ENCODE peak calls at places on chromosomes 5 and 9, in eight cellular contexts. Y, D, U, K, C, J, E and O are unnamed samples.

GRCh38 chr5:125349432-125349831 is 603.0 kb upstream of the ZNF608 start:
- DNase-seq in J (peak), E (no peak), K (peak), C (no peak), U (no peak), D (no peak), Y (no peak), O (no peak)

GRCh38 chr9:35636135-35636876 is 14.4 kb downstream of the SIT1 start:
- DNase-seq in D (no peak), Y (no peak), U (no peak), J (no peak), K (no peak), C (peak), E (no peak), O (no peak)

GRCh38 chr9:30967484-30967883 is 1417.0 kb upstream of the ACO1 start:
- DNase-seq in J (no peak), Y (no peak), E (no peak), D (no peak), C (no peak), U (no peak), K (no peak), O (no peak)

GRCh38 chr5:148384389-148384756 is 615 bp downstream of the FBXO38 start:
- DNase-seq in U (peak), J (no peak), E (no peak), D (no peak), C (no peak), K (peak), Y (no peak), O (no peak)

GRCh38 chr5:55668356-55668755 is 43.8 kb downstream of the SLC38A9 start:
- DNase-seq in J (peak), D (no peak), U (peak), C (peak), K (peak), E (no peak), Y (no peak), O (peak)

GRCh38 chr9:99299214-99300102 is 77.4 kb downstream of the SEC61B start:
- DNase-seq in U (peak), D (peak), E (no peak), J (peak), C (peak), K (peak), Y (no peak), O (peak)

GRCh38 chr9:12604154-12604825 is 88.9 kb upstream of the TYRP1 start:
- DNase-seq in C (no peak), Y (no peak), E (no peak), D (no peak), J (no peak), U (peak), K (peak), O (no peak)

GRCh38 chr9:34685591-34685990 is 5.5 kb downstream of the CCL19 start:
- DNase-seq in Y (no peak), J (no peak), U (peak), E (no peak), K (no peak), C (no peak), D (no peak), O (no peak)

GRCh38 chr5:154202379-154203260 is 12.1 kb downstream of the GALNT10 start:
- DNase-seq in D (no peak), U (no peak), K (no peak), J (no peak), E (no peak), Y (peak), C (no peak), O (no peak)

GRCh38 chr9:13532407-13532806 is 252.9 kb upstream of the MPDZ start:
- DNase-seq in J (no peak), U (no peak), C (no peak), Y (no peak), K (no peak), E (no peak), D (no peak), O (no peak)

GRCh38 chr5:5295361-5295760 is 127.1 kb upstream of the ICE1 start:
- DNase-seq in J (no peak), D (no peak), E (no peak), C (no peak), Y (no peak), U (no peak), K (no peak), O (no peak)

GRCh38 chr5:115575167-115576070 is 26.9 kb downstream of the TICAM2 start:
- DNase-seq in Y (no peak), E (no peak), C (no peak), K (peak), U (peak), J (peak), D (no peak), O (peak)

GRCh38 chr9:136617746-136618577 is 44.8 kb upstream of the EGFL7 start:
- DNase-seq in U (no peak), Y (peak), E (no peak), C (peak), K (no peak), J (no peak), D (peak), O (no peak)

GRCh38 chr5:41788800-41789395 is 81.3 kb downstream of the OXCT1 start:
- DNase-seq in U (peak), C (no peak), E (no peak), J (peak), D (no peak), K (peak), Y (no peak), O (no peak)

GRCh38 chr5:72600401-72600981 is 93.3 kb upstream of the ZNF366 start:
- DNase-seq in Y (no peak), C (no peak), K (peak), U (peak), J (peak), E (no peak), D (no peak), O (peak)

GRCh38 chr9:129889936-129890717 is 54.9 kb downstream of the USP20 start:
- DNase-seq in Y (no peak), D (peak), U (no peak), E (no peak), C (no peak), J (no peak), K (no peak), O (no peak)

GRCh38 chr5:141848771-141849370 is 29.3 kb downstream of the PCDH1 start:
- DNase-seq in Y (no peak), E (no peak), C (peak), D (no peak), J (peak), U (peak), K (peak), O (no peak)

GRCh38 chr9:14640967-14641366 is 52.3 kb downstream of the ZDHHC21 start:
- DNase-seq in K (no peak), Y (no peak), E (no peak), C (no peak), J (no peak), U (no peak), D (no peak), O (no peak)

GRCh38 chr5:146188358-146188757 is 5.9 kb upstream of the LARS1 start:
- DNase-seq in E (no peak), U (peak), J (peak), C (no peak), Y (no peak), K (no peak), D (no peak), O (peak)

GRCh38 chr9:124251605-124252366 is 6.0 kb upstream of the NEK6 start:
- DNase-seq in K (no peak), Y (no peak), J (peak), E (no peak), U (peak), C (no peak), D (no peak), O (no peak)

GRCh38 chr9:37206121-37206620 is 85.8 kb downstream of the ZCCHC7 start:
- DNase-seq in K (no peak), U (no peak), Y (no peak), C (no peak), D (no peak), E (no peak), J (no peak), O (no peak)

GRCh38 chr9:98767196-98767595 is 29.2 kb downstream of the ANKS6 start:
- DNase-seq in K (no peak), D (no peak), U (no peak), E (no peak), J (no peak), C (no peak), Y (no peak), O (no peak)

GRCh38 chr5:149439899-149440655 is 61.0 kb upstream of the IL17B start:
- DNase-seq in J (peak), U (no peak), C (no peak), E (no peak), K (peak), D (no peak), Y (no peak), O (no peak)

GRCh38 chr9:27933210-27934062 is 360.2 kb upstream of the C9orf72 start:
- DNase-seq in J (no peak), D (no peak), U (no peak), K (no peak), E (peak), Y (no peak), C (no peak), O (no peak)

GRCh38 chr9:116156621-116157314 is 3.2 kb downstream of the PAPPA start:
- DNase-seq in D (no peak), C (no peak), Y (no peak), K (peak), E (peak), U (peak), J (peak), O (no peak)

GRCh38 chr5:40682431-40683017 is 2.8 kb downstream of the PTGER4 start:
- DNase-seq in Y (no peak), U (no peak), J (peak), C (no peak), E (no peak), K (peak), D (peak), O (no peak)

GRCh38 chr9:81804306-81804705 is 115.0 kb upstream of the TLE1 start:
- DNase-seq in C (no peak), Y (no peak), U (peak), E (no peak), D (no peak), J (peak), K (no peak), O (no peak)

GRCh38 chr5:179149278-179149677 is 89.1 kb downstream of the ZNF354C start:
- DNase-seq in J (no peak), Y (no peak), E (no peak), C (no peak), K (no peak), U (no peak), D (no peak), O (no peak)

GRCh38 chr5:113212244-113212920 is 222.4 kb downstream of the TSSK1B start:
- DNase-seq in Y (no peak), C (no peak), J (peak), K (peak), E (no peak), D (no peak), U (peak), O (no peak)

GRCh38 chr9:127785023-127785932 is 556 bp upstream of the CDK9 start:
- DNase-seq in J (peak), Y (peak), U (peak), E (peak), C (peak), D (peak), K (peak), O (no peak)

GRCh38 chr9:4306066-4306787 is 6.4 kb upstream of the GLIS3 start:
- DNase-seq in E (no peak), C (no peak), D (no peak), K (no peak), U (peak), Y (no peak), J (peak), O (no peak)

GRCh38 chr9:82535432-82535998 is 527.4 kb downstream of the RASEF start:
- DNase-seq in K (no peak), U (no peak), Y (no peak), C (no peak), J (no peak), D (no peak), E (no peak), O (no peak)

GRCh38 chr5:143001764-143002351 is 231.7 kb downstream of the ARHGAP26 start:
- DNase-seq in U (peak), J (peak), Y (no peak), K (peak), D (peak), E (no peak), C (peak), O (no peak)
- TF ChIP-seq CTCF in U (no peak), J (no peak), Y (no peak), K (no peak), D (no peak), E (no peak), C (no peak), O (no peak)

GRCh38 chr9:111915425-111915758 is 18.8 kb downstream of the UGCG start:
- DNase-seq in D (no peak), K (no peak), Y (no peak), J (no peak), C (no peak), U (no peak), E (no peak), O (no peak)
- TF ChIP-seq CTCF in D (no peak), K (no peak), Y (no peak), J (no peak), C (no peak), U (no peak), E (no peak), O (no peak)

DNA sequence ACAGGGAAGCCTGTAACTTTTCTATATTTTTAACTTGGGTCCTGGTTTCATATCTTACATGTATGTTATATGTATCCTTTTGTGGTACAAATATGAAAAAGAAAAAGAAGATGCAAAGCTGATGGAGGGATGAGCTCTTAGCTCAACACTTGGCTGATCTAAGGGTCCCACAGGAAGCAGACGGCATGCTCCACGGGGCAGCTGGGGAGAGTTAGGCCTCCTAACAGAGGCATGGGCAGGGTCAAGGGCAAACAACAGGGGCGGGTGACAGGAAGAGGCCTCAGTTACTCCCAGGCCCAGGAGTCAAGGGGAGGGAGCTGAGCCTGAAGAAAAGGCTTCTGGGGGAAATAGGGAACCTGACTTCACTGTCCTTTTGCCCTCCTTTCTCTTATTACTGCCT is 287.2 kb downstream of the ZSWIM6 start:
- DNase-seq in Y (no peak), C (no peak), D (no peak), K (no peak), U (no peak), J (no peak), E (no peak), O (no peak)
- TF ChIP-seq CTCF in Y (no peak), C (no peak), D (no peak), K (no peak), U (no peak), J (no peak), E (no peak), O (no peak)

GRCh38 chr5:38483788-38484398 is 72.6 kb downstream of the LIFR start:
- DNase-seq in U (no peak), J (no peak), D (no peak), E (no peak), K (no peak), Y (no peak), C (no peak), O (no peak)
- TF ChIP-seq CTCF in U (no peak), J (no peak), D (no peak), E (no peak), K (no peak), Y (no peak), C (peak), O (no peak)

DNA sequence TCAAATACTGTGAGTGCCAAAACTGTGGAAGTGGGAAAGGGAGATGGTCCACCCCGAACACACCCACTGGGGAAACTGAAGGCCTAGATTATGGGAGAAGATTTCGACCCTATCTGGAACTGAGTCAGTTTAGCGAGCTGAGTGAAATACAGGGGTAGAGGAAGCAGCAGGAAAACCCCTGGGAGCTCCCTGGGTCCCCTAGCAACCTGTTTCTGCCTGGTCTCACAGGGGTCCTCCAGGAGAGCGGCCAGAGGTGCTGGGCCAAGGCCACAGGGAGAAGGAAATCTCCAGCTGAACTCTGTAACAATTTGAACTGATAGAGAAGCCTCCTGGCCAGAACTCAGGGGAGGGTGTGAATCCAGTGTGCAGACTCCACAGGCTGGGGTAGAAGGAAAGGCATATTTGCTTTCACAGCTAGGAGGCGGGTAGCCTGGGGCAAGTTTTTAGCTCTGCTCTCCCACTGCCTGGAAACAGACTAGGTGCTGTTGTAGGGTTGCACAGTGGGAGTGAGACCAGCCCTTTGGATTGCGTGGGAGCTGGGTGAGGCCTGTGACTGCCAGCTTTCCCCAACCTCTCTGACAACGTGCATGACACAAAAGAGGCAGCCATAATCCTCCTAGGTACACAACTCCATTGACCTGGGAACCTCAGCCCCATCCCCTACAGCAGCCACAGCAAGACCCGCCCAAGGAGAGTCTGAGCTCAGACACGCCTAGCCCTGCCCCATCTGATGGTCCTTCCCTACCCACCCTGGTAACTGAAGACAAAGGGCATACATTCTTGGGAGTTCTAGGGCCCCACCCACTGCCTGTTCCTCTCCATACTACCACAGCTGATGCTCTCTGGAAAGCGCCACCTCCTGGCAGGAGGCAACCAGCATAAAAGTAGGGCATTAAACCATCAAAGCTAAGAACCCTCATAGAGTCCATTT is 78.8 kb upstream of the GPBP1 start:
- DNase-seq in E (no peak), J (no peak), D (no peak), C (peak), U (no peak), Y (no peak), K (no peak), O (no peak)
- TF ChIP-seq CTCF in E (no peak), J (no peak), D (no peak), C (peak), U (peak), Y (no peak), K (no peak), O (peak)

GRCh38 chr5:140633081-140633471 is at the start of gene CD14:
- DNase-seq in E (no peak), U (peak), C (no peak), J (no peak), Y (no peak), D (peak), K (peak), O (no peak)
- TF ChIP-seq CTCF in E (no peak), U (no peak), C (no peak), J (peak), Y (no peak), D (no peak), K (no peak), O (no peak)